ENCODE peak calls at places on chromosome 12, in eight cellular contexts. M is transverse colon, A is A549, I is GM12878, X is SK-N-SH, Y is H1, Z is tibial nerve, W is ovary. C is an unnamed sample. For H3K4me1, the result is how much of the 10 kb centered on the place peaks cover.

GRCh38 chr12:16349132-16349463 is 1.7 kb downstream of the MGST1 start:
- DNase-seq in I (no peak), Y (no peak), W (no peak), M (peak), A (peak), Z (peak), X (no peak), C (peak)

GRCh38 chr12:3114671-3115070 is 37.5 kb downstream of the TSPAN9 start:
- DNase-seq in Z (no peak), X (no peak), W (no peak), Y (no peak), M (no peak), I (no peak), A (no peak), C (no peak)

GRCh38 chr12:15854916-15855315 is 27.3 kb upstream of the STRAP start:
- DNase-seq in Z (no peak), Y (no peak), M (no peak), I (no peak), A (no peak), W (no peak), X (no peak), C (no peak)

GRCh38 chr12:53974084-53975018 is at the start of gene HOTAIR:
- DNase-seq in A (peak), Z (no peak), I (no peak), X (peak), M (no peak), W (no peak), Y (no peak), C (no peak)

GRCh38 chr12:38132139-38132538 is 184.4 kb upstream of the ALG10B start:
- DNase-seq in I (no peak), A (no peak), X (no peak), Z (no peak), Y (no peak), M (peak), W (no peak), C (peak)

GRCh38 chr12:57545809-57546437 is 1.1 kb downstream of the DCTN2 start:
- DNase-seq in A (no peak), X (no peak), Z (no peak), M (peak), W (no peak), I (no peak), Y (no peak), C (no peak)

GRCh38 chr12:115335594-115335993 is 651.6 kb upstream of the TBX3 start:
- DNase-seq in Z (no peak), M (no peak), I (no peak), W (no peak), Y (no peak), A (no peak), X (no peak), C (no peak)

GRCh38 chr12:11535127-11535526 is 114.3 kb upstream of the ETV6 start:
- DNase-seq in I (no peak), M (no peak), Z (no peak), A (no peak), X (no peak), W (no peak), Y (no peak), C (no peak)

GRCh38 chr12:27382126-27382795 is 49.6 kb downstream of the BMAL2 start:
- DNase-seq in A (no peak), I (no peak), Y (no peak), M (no peak), Z (no peak), W (no peak), X (no peak), C (no peak)

GRCh38 chr12:45959728-45960127 is 30.6 kb downstream of the SCAF11 start:
- DNase-seq in M (no peak), W (no peak), I (no peak), X (no peak), A (no peak), Z (no peak), Y (no peak), C (no peak)

GRCh38 chr12:45122776-45123380 is 72.0 kb upstream of the DBX2 start:
- DNase-seq in Y (no peak), X (peak), A (peak), W (no peak), Z (no peak), I (no peak), M (no peak), C (no peak)

GRCh38 chr12:112808176-112808575 is 16.6 kb downstream of the RPH3A start:
- DNase-seq in Y (no peak), A (no peak), M (no peak), I (no peak), X (no peak), Z (no peak), W (no peak), C (no peak)

GRCh38 chr12:11877869-11878780 is 192.6 kb upstream of the BCL2L14 start:
- DNase-seq in I (no peak), Y (no peak), X (peak), W (no peak), A (peak), Z (no peak), M (peak), C (peak)

GRCh38 chr12:23631991-23632390 is 317.5 kb downstream of the SOX5 start:
- DNase-seq in Z (no peak), M (no peak), A (no peak), Y (no peak), W (no peak), X (no peak), I (no peak), C (no peak)

GRCh38 chr12:56486694-56487093 is 1.3 kb downstream of the GLS2 start:
- DNase-seq in X (no peak), I (no peak), W (no peak), Y (no peak), M (no peak), A (no peak), Z (no peak), C (no peak)

GRCh38 chr12:24991209-24992049 is 42.5 kb upstream of the BCAT1 start:
- DNase-seq in Y (no peak), W (no peak), I (peak), A (peak), M (no peak), Z (no peak), X (peak), C (no peak)

GRCh38 chr12:75909714-75910451 is 121.7 kb downstream of the PHLDA1 start:
- DNase-seq in Y (no peak), M (no peak), I (no peak), W (no peak), Z (no peak), X (no peak), A (no peak), C (no peak)

GRCh38 chr12:104840262-104840661 is 117.8 kb downstream of the SLC41A2 start:
- DNase-seq in Z (no peak), I (no peak), A (no peak), W (no peak), Y (no peak), X (no peak), M (no peak), C (no peak)

GRCh38 chr12:75130811-75131210 is 78.8 kb downstream of the KCNC2 start:
- DNase-seq in X (no peak), Y (no peak), Z (no peak), W (no peak), A (no peak), M (no peak), I (no peak), C (no peak)

DNA sequence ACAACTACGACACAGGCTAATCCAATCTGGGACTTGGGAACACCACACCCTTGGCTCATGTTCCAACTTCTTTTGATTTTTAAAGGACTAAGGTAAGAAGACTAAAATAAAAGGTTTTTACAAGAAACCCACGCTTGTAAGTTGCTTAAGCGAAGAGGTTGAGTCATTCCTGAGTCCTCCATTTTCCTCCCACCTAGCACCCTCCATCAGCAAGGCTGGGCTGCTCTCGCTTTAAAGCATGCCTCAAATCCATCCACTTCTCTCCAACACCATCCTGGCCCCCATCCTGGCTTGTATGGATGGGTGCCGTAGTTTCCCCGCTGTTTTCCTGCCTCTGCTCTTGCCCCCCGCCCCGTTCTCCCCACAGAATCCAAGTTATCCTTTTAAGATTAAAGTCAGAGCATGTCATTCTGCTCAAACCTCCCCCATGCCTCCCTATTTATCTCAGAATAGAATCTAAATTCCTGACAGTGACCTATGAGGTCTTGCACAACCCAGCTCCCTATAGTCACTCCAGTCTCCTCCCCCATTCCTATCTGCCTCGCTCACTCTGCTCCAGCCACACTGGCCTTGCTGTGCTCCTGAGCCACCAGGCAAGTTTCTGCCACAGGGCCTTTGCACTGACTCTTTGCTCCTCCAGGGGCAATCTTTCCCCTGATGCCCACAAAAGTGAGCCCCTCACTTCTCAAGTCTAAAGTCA is 34.5 kb downstream of the SCARB1 start:
- DNase-seq in M (peak), Z (no peak), A (peak), X (no peak), W (no peak), I (no peak), Y (no peak), C (no peak)
- H3K27ac ChIP-seq in M (peak), Z (no peak), A (peak), X (peak), W (no peak), I (peak), Y (no peak), C (no peak)

GRCh38 chr12:52067081-52067374 is 2.8 kb upstream of the ATG101 start:
- DNase-seq in Y (no peak), X (no peak), M (no peak), Z (no peak), A (no peak), I (no peak), W (no peak), C (no peak)
- H3K4me1 ChIP-seq in Y (under half), X (under half), M (under half), Z (half or more), A (under half), I (under half), W (under half), C (under half)

GRCh38 chr12:48788852-48789775 is at the start of gene ADCY6:
- DNase-seq in M (peak), A (peak), W (peak), Z (peak), I (no peak), X (peak), Y (peak), C (peak)
- TF ChIP-seq EP300 in M (no peak), A (no peak), W (no peak), Z (no peak), I (no peak), X (no peak), Y (no peak), C (no peak)

DNA sequence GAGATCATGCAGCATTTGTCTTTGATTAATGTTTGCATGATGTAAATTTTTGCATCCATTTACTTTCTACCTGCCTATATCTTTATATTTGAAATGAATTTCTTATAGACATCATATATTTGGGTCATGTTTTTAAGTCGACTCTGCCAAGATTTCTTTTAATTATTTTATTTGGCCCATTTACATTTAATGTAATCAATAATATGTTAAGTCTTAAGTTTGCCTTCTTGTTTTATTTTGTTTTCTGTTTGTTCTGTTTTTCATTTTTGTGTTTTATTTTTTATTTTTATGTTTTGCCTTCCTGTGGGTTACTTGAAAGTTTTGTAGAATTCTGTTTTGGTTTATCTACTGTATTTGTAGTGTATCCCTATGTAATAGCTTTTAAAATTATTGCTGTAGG is 33.2 kb upstream of the GUCY2C start:
- DNase-seq in A (no peak), I (no peak), X (no peak), Z (no peak), W (no peak), Y (no peak), M (no peak), C (no peak)
- H3K27ac ChIP-seq in A (no peak), I (no peak), X (no peak), Z (no peak), W (no peak), Y (no peak), M (no peak), C (no peak)

C was measured in stomach.